ENCODE peak calls at places on chromosome 7, in six cellular contexts. One of them, this sample, is unnamed.
A peak's percentile ranks its signal among the peaks of the same experiment; 100 is the strongest.

GRCh38 chr7:146772581-146772980 is 656.0 kb downstream of the CNTNAP2 start:
- DNase-seq in fibroblast of lung: no peak
- DNase-seq in kidney tubule cell: no peak
- DNase-seq in foreskin melanocyte: no peak
- DNase-seq in Calu3: no peak
- DNase-seq in NCI-H774: no peak
- DNase-seq in this sample: peak; percentile 28

GRCh38 chr7:4663239-4663638 is 18.9 kb upstream of the FOXK1 start:
- DNase-seq in fibroblast of lung: no peak
- DNase-seq in kidney tubule cell: no peak
- DNase-seq in foreskin melanocyte: no peak
- DNase-seq in Calu3: no peak
- DNase-seq in NCI-H774: no peak
- DNase-seq in this sample: no peak

GRCh38 chr7:69687739-69688431 is 89.6 kb downstream of the AUTS2 start:
- DNase-seq in fibroblast of lung: no peak
- DNase-seq in kidney tubule cell: no peak
- DNase-seq in foreskin melanocyte: no peak
- DNase-seq in Calu3: no peak
- DNase-seq in NCI-H774: no peak
- DNase-seq in this sample: peak; percentile 78

GRCh38 chr7:112510032-112510742 is 29.4 kb downstream of the LSMEM1 start:
- DNase-seq in fibroblast of lung: peak; percentile 87
- DNase-seq in kidney tubule cell: peak; percentile 38
- DNase-seq in foreskin melanocyte: no peak
- DNase-seq in Calu3: no peak
- DNase-seq in NCI-H774: no peak
- DNase-seq in this sample: no peak

GRCh38 chr7:96300981-96301380 is 20.9 kb downstream of the SLC25A13 start:
- DNase-seq in fibroblast of lung: peak; percentile 6
- DNase-seq in kidney tubule cell: no peak
- DNase-seq in foreskin melanocyte: no peak
- DNase-seq in Calu3: no peak
- DNase-seq in NCI-H774: no peak
- DNase-seq in this sample: no peak

GRCh38 chr7:85806321-85806720 is 619.5 kb upstream of the SEMA3D start:
- DNase-seq in fibroblast of lung: no peak
- DNase-seq in kidney tubule cell: no peak
- DNase-seq in foreskin melanocyte: no peak
- DNase-seq in Calu3: no peak
- DNase-seq in NCI-H774: no peak
- DNase-seq in this sample: no peak

GRCh38 chr7:20594023-20594422 is 21.4 kb upstream of the ABCB5 start:
- DNase-seq in fibroblast of lung: no peak
- DNase-seq in kidney tubule cell: no peak
- DNase-seq in foreskin melanocyte: no peak
- DNase-seq in Calu3: no peak
- DNase-seq in NCI-H774: no peak
- DNase-seq in this sample: no peak

GRCh38 chr7:1693991-1694524 is 24.0 kb downstream of the ELFN1 start:
- DNase-seq in fibroblast of lung: peak; percentile 69
- DNase-seq in kidney tubule cell: peak; percentile 17
- DNase-seq in foreskin melanocyte: no peak
- DNase-seq in Calu3: peak; percentile 39
- DNase-seq in NCI-H774: peak; percentile 9
- DNase-seq in this sample: peak; percentile 18

GRCh38 chr7:112162161-112163020 is 43.8 kb downstream of the DOCK4 start:
- DNase-seq in fibroblast of lung: peak; percentile 68
- DNase-seq in kidney tubule cell: peak; percentile 97
- DNase-seq in foreskin melanocyte: peak; percentile 45
- DNase-seq in Calu3: peak; percentile 11
- DNase-seq in NCI-H774: peak; percentile 26
- DNase-seq in this sample: peak; percentile 59

GRCh38 chr7:150378115-150378852 is 846 bp upstream of the ZNF775 start:
- DNase-seq in fibroblast of lung: peak; percentile 80
- DNase-seq in kidney tubule cell: peak; percentile 89
- DNase-seq in foreskin melanocyte: peak; percentile 44
- DNase-seq in Calu3: peak; percentile 76
- DNase-seq in NCI-H774: peak; percentile 61
- DNase-seq in this sample: peak; percentile 90

GRCh38 chr7:4233146-4233545 is 448.9 kb upstream of the FOXK1 start:
- DNase-seq in fibroblast of lung: no peak
- DNase-seq in kidney tubule cell: no peak
- DNase-seq in foreskin melanocyte: no peak
- DNase-seq in Calu3: no peak
- DNase-seq in NCI-H774: no peak
- DNase-seq in this sample: no peak

GRCh38 chr7:158815471-158816128 is 13.7 kb downstream of the ESYT2 start:
- DNase-seq in fibroblast of lung: peak; percentile 51
- DNase-seq in kidney tubule cell: no peak
- DNase-seq in foreskin melanocyte: no peak
- DNase-seq in Calu3: no peak
- DNase-seq in NCI-H774: no peak
- DNase-seq in this sample: no peak

GRCh38 chr7:69269756-69270155 is 328.5 kb upstream of the AUTS2 start:
- DNase-seq in fibroblast of lung: no peak
- DNase-seq in kidney tubule cell: no peak
- DNase-seq in foreskin melanocyte: no peak
- DNase-seq in Calu3: no peak
- DNase-seq in NCI-H774: no peak
- DNase-seq in this sample: no peak

GRCh38 chr7:118005021-118005420 is 131.8 kb upstream of the CTTNBP2 start:
- DNase-seq in fibroblast of lung: no peak
- DNase-seq in kidney tubule cell: no peak
- DNase-seq in foreskin melanocyte: no peak
- DNase-seq in Calu3: no peak
- DNase-seq in NCI-H774: no peak
- DNase-seq in this sample: no peak

GRCh38 chr7:30950197-30950596 is 13.6 kb upstream of the GHRHR start:
- DNase-seq in fibroblast of lung: no peak
- DNase-seq in kidney tubule cell: no peak
- DNase-seq in foreskin melanocyte: no peak
- DNase-seq in Calu3: peak; percentile 72
- DNase-seq in NCI-H774: no peak
- DNase-seq in this sample: no peak

GRCh38 chr7:105876964-105877601 is 684 bp upstream of the ATXN7L1 start:
- DNase-seq in fibroblast of lung: peak; percentile 32
- DNase-seq in kidney tubule cell: peak; percentile 54
- DNase-seq in foreskin melanocyte: no peak
- DNase-seq in Calu3: peak; percentile 57
- DNase-seq in NCI-H774: no peak
- DNase-seq in this sample: peak; percentile 71

GRCh38 chr7:29063872-29064271 is 82.5 kb downstream of the CPVL start:
- DNase-seq in fibroblast of lung: peak; percentile 23
- DNase-seq in kidney tubule cell: no peak
- DNase-seq in foreskin melanocyte: no peak
- DNase-seq in Calu3: no peak
- DNase-seq in NCI-H774: no peak
- DNase-seq in this sample: no peak

GRCh38 chr7:46131916-46132795 is 211.1 kb upstream of the IGFBP3 start:
- DNase-seq in fibroblast of lung: no peak
- DNase-seq in kidney tubule cell: peak; percentile 84
- DNase-seq in foreskin melanocyte: no peak
- DNase-seq in Calu3: peak; percentile 39
- DNase-seq in NCI-H774: no peak
- DNase-seq in this sample: no peak

GRCh38 chr7:108066486-108066885 is 63.5 kb upstream of the LAMB1 start:
- DNase-seq in fibroblast of lung: no peak
- DNase-seq in kidney tubule cell: peak; percentile 56
- DNase-seq in foreskin melanocyte: no peak
- DNase-seq in Calu3: no peak
- DNase-seq in NCI-H774: no peak
- DNase-seq in this sample: no peak

GRCh38 chr7:135508853-135509588 is 881 bp downstream of the CNOT4 start:
- DNase-seq in fibroblast of lung: peak; percentile 34
- DNase-seq in kidney tubule cell: peak; percentile 43
- DNase-seq in foreskin melanocyte: peak; percentile 34
- DNase-seq in Calu3: peak; percentile 17
- DNase-seq in NCI-H774: no peak
- DNase-seq in this sample: peak; percentile 34

GRCh38 chr7:81036041-81036440 is 117.2 kb upstream of the SEMA3C start:
- DNase-seq in fibroblast of lung: peak; percentile 41
- DNase-seq in kidney tubule cell: no peak
- DNase-seq in foreskin melanocyte: no peak
- DNase-seq in Calu3: no peak
- DNase-seq in NCI-H774: no peak
- DNase-seq in this sample: no peak

GRCh38 chr7:137670521-137671064 is 176.2 kb downstream of the DGKI start:
- DNase-seq in fibroblast of lung: peak; percentile 75
- DNase-seq in kidney tubule cell: peak; percentile 90
- DNase-seq in foreskin melanocyte: peak; percentile 65
- DNase-seq in Calu3: no peak
- DNase-seq in NCI-H774: no peak
- DNase-seq in this sample: no peak

GRCh38 chr7:6436385-6436685 is 11.4 kb downstream of the DAGLB start:
- DNase-seq in fibroblast of lung: no peak
- DNase-seq in kidney tubule cell: no peak
- DNase-seq in foreskin melanocyte: no peak
- DNase-seq in Calu3: no peak
- DNase-seq in NCI-H774: no peak
- DNase-seq in this sample: no peak

GRCh38 chr7:38833329-38833728 is 75.7 kb downstream of the VPS41 start:
- DNase-seq in fibroblast of lung: no peak
- DNase-seq in kidney tubule cell: no peak
- DNase-seq in foreskin melanocyte: no peak
- DNase-seq in Calu3: no peak
- DNase-seq in NCI-H774: no peak
- DNase-seq in this sample: no peak

GRCh38 chr7:32447218-32447617 is 43.0 kb downstream of the LSM5 start:
- DNase-seq in fibroblast of lung: no peak
- DNase-seq in kidney tubule cell: no peak
- DNase-seq in foreskin melanocyte: no peak
- DNase-seq in Calu3: no peak
- DNase-seq in NCI-H774: no peak
- DNase-seq in this sample: no peak

GRCh38 chr7:36955730-36956129 is 231.4 kb upstream of the AOAH start:
- DNase-seq in fibroblast of lung: no peak
- DNase-seq in kidney tubule cell: no peak
- DNase-seq in foreskin melanocyte: no peak
- DNase-seq in Calu3: no peak
- DNase-seq in NCI-H774: no peak
- DNase-seq in this sample: no peak

GRCh38 chr7:158495780-158496179 is 91.8 kb downstream of the PTPRN2 start:
- DNase-seq in fibroblast of lung: no peak
- DNase-seq in kidney tubule cell: peak; percentile 21
- DNase-seq in foreskin melanocyte: no peak
- DNase-seq in Calu3: peak; percentile 65
- DNase-seq in NCI-H774: no peak
- DNase-seq in this sample: peak; percentile 80

GRCh38 chr7:16564909-16565426 is 38.3 kb downstream of the LRRC72 start:
- DNase-seq in fibroblast of lung: peak; percentile 33
- DNase-seq in kidney tubule cell: peak; percentile 72
- DNase-seq in foreskin melanocyte: peak; percentile 28
- DNase-seq in Calu3: peak; percentile 34
- DNase-seq in NCI-H774: peak; percentile 66
- DNase-seq in this sample: peak; percentile 75

GRCh38 chr7:30254248-30254647 is 30.1 kb upstream of the ZNRF2 start:
- DNase-seq in fibroblast of lung: no peak
- DNase-seq in kidney tubule cell: no peak
- DNase-seq in foreskin melanocyte: no peak
- DNase-seq in Calu3: no peak
- DNase-seq in NCI-H774: no peak
- DNase-seq in this sample: no peak

GRCh38 chr7:130529417-130529816 is 37.5 kb downstream of the MEST start:
- DNase-seq in fibroblast of lung: no peak
- DNase-seq in kidney tubule cell: no peak
- DNase-seq in foreskin melanocyte: no peak
- DNase-seq in Calu3: no peak
- DNase-seq in NCI-H774: no peak
- DNase-seq in this sample: no peak

GRCh38 chr7:148914208-148914777 is 30.2 kb upstream of the EZH2 start:
- DNase-seq in fibroblast of lung: peak; percentile 92
- DNase-seq in kidney tubule cell: peak; percentile 78
- DNase-seq in foreskin melanocyte: no peak
- DNase-seq in Calu3: peak; percentile 45
- DNase-seq in NCI-H774: no peak
- DNase-seq in this sample: no peak

GRCh38 chr7:83640731-83641533 is 8.0 kb downstream of the SEMA3E start:
- DNase-seq in fibroblast of lung: no peak
- DNase-seq in kidney tubule cell: no peak
- DNase-seq in foreskin melanocyte: no peak
- DNase-seq in Calu3: no peak
- DNase-seq in NCI-H774: no peak
- DNase-seq in this sample: no peak

GRCh38 chr7:27745064-27745583 is 5.2 kb downstream of the TAX1BP1 start:
- DNase-seq in fibroblast of lung: peak; percentile 85
- DNase-seq in kidney tubule cell: peak; percentile 74
- DNase-seq in foreskin melanocyte: peak; percentile 15
- DNase-seq in Calu3: peak; percentile 46
- DNase-seq in NCI-H774: no peak
- DNase-seq in this sample: peak; percentile 42

GRCh38 chr7:44884553-44885393 is 557 bp downstream of the PURB start:
- DNase-seq in fibroblast of lung: peak; percentile 71
- DNase-seq in kidney tubule cell: peak; percentile 51
- DNase-seq in foreskin melanocyte: no peak
- DNase-seq in Calu3: peak; percentile 66
- DNase-seq in NCI-H774: peak; percentile 49
- DNase-seq in this sample: peak; percentile 52

This sample was measured in NCI-H2081.